ENCODE peak calls at places on chromosome 20, in seven cellular contexts. K is coronary artery, C is adrenal gland, F is transverse colon, I is GM13976, A is thyroid gland, E is mucosa of descending colon. O is an unnamed sample.

GRCh38 chr20:63830821-63831593 is at the start of gene ZBTB46:
- DNase-seq in C (peak; percentile 58), E (peak; percentile 76), K (no peak), A (peak; percentile 58), I (peak; percentile 96), F (peak; percentile 66), O (no peak)

GRCh38 chr20:58852559-58853271 is at the start of gene GNAS:
- DNase-seq in F (peak; percentile 62), C (peak; percentile 43), I (peak; percentile 69), A (peak; percentile 58), K (no peak), E (peak; percentile 76), O (peak; percentile 69)

GRCh38 chr20:13649548-13649947 is 10.8 kb upstream of the TASP1 start:
- DNase-seq in K (no peak), F (peak; percentile 17), A (no peak), E (peak; percentile 51), I (no peak), C (no peak), O (no peak)

GRCh38 chr20:34907616-34908469 is 31.4 kb downstream of the ACSS2 start:
- DNase-seq in A (peak; percentile 47), C (peak; percentile 86), K (no peak), F (peak; percentile 68), E (peak; percentile 76), I (no peak), O (no peak)

GRCh38 chr20:58853976-58854637 is 1.6 kb downstream of the GNAS start:
- DNase-seq in K (no peak), F (no peak), E (no peak), A (no peak), I (no peak), C (no peak), O (no peak)

GRCh38 chr20:56788041-56788670 is 159.1 kb downstream of the TFAP2C start:
- DNase-seq in I (no peak), C (peak; percentile 78), E (no peak), K (no peak), A (no peak), F (peak; percentile 17), O (no peak)

GRCh38 chr20:4544765-4545164 is 176.9 kb upstream of the PRND start:
- DNase-seq in K (no peak), I (no peak), A (no peak), F (no peak), C (no peak), E (no peak), O (no peak)

GRCh38 chr20:19077370-19078220 is 134.8 kb upstream of the SLC24A3 start:
- DNase-seq in F (no peak), A (no peak), E (no peak), C (no peak), I (no peak), K (no peak), O (no peak)

GRCh38 chr20:61577065-61577464 is 325.0 kb downstream of the CDH4 start:
- DNase-seq in E (no peak), I (no peak), K (no peak), C (no peak), F (no peak), A (no peak), O (no peak)

GRCh38 chr20:57175397-57176010 is 90.9 kb downstream of the BMP7 start:
- DNase-seq in E (no peak), K (no peak), F (no peak), C (no peak), A (no peak), I (no peak), O (no peak)

GRCh38 chr20:10216146-10216741 is 2.4 kb upstream of the SNAP25 start:
- DNase-seq in I (peak; percentile 5), A (no peak), C (no peak), F (no peak), E (no peak), K (no peak), O (no peak)

GRCh38 chr20:9408422-9409300 is 105.7 kb upstream of the LAMP5 start:
- DNase-seq in A (no peak), F (no peak), C (no peak), E (no peak), I (no peak), K (no peak), O (no peak)

GRCh38 chr20:19577692-19578091 is 180.4 kb upstream of the RIN2 start:
- DNase-seq in I (no peak), F (no peak), K (no peak), E (no peak), A (no peak), C (no peak), O (no peak)

GRCh38 chr20:49024220-49024619 is 21.9 kb upstream of the CSE1L start:
- DNase-seq in C (no peak), F (no peak), E (no peak), K (no peak), I (no peak), A (no peak), O (no peak)

GRCh38 chr20:57835462-57836455 is 125.9 kb upstream of the PMEPA1 start:
- DNase-seq in F (no peak), E (no peak), A (no peak), K (no peak), I (peak; percentile 17), C (no peak), O (no peak)

GRCh38 chr20:18717062-18717461 is 96.5 kb upstream of the SCP2D1 start:
- DNase-seq in C (no peak), F (no peak), K (no peak), I (no peak), E (no peak), A (no peak), O (no peak)

GRCh38 chr20:25063981-25064380 is 6.0 kb upstream of the ACSS1 start:
- DNase-seq in C (no peak), A (no peak), K (no peak), F (peak; percentile 3), I (no peak), E (no peak), O (no peak)
- TF ChIP-seq CTCF in C (no peak), A (no peak), K (no peak), F (no peak), I (no peak), E (no peak), O (no peak)

GRCh38 chr20:32891926-32892660 is 33.4 kb downstream of the EFCAB8 start:
- DNase-seq in K (no peak), A (no peak), I (peak; percentile 22), C (no peak), F (no peak), E (no peak), O (no peak)

GRCh38 chr20:32894711-32895355 is 36.1 kb downstream of the EFCAB8 start:
- DNase-seq in E (no peak), A (no peak), C (no peak), I (no peak), K (no peak), F (no peak), O (no peak)

GRCh38 chr20:32891491-32891890 is 32.8 kb downstream of the EFCAB8 start:
- DNase-seq in C (no peak), K (no peak), F (no peak), I (no peak), A (no peak), E (no peak), O (no peak)

GRCh38 chr20:32893263-32893877 is 34.6 kb downstream of the EFCAB8 start:
- DNase-seq in F (no peak), K (no peak), A (no peak), I (no peak), E (no peak), C (no peak), O (no peak)

DNA sequence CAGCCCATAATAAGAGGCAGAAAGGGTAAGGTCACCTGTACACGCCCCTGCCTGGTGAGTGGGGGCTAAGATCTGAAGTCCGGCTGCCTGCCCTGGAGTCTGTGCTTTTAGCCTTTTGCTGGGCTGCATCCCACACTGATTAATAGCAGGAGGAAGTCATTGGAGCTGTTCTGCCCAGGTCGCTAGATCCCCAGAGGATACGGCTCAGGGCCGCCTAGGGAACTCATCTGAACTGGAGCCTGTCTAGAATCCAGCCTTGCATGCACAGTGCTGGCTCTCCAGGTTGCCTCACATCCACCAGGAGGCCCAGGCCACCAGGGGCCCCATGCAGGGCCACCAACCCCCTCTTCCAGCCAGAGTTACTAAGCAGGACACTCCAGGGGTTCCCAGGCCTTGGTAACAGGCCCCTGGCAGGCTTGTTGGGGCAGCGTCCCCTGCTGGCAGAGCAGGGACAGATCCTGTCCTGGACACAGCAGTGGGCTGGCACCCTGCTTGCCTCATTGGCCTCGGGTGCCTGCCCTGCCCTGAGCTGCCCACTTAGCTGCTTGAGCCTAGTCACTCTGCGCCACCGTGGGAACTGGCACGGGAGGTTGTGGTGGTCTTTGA is 35.3 kb downstream of the EFCAB8 start:
- DNase-seq in C (peak; percentile 28), K (no peak), E (peak; percentile 3), I (peak; percentile 68), F (no peak), A (peak; percentile 43), O (peak; percentile 22)
- TF ChIP-seq CTCF in C (peak; percentile 41), K (no peak), E (no peak), I (peak; percentile 52), F (peak; percentile 16), A (peak; percentile 28), O (peak; percentile 13)

GRCh38 chr20:38165089-38165965 is at the start of gene TGM2:
- DNase-seq in K (peak; percentile 91), E (peak; percentile 73), C (peak; percentile 87), I (peak; percentile 90), A (peak; percentile 73), F (peak; percentile 85), O (peak; percentile 58)

GRCh38 chr20:38166707-38167233 is 1.7 kb upstream of the TGM2 start:
- DNase-seq in I (no peak), K (no peak), E (no peak), C (no peak), A (no peak), F (no peak), O (no peak)

GRCh38 chr20:38164624-38165088 is 414 bp downstream of the TGM2 start:
- DNase-seq in F (no peak), A (no peak), I (no peak), E (peak; percentile 10), K (peak; percentile 77), C (no peak), O (no peak)

GRCh38 chr20:38167466-38167850 is 2.4 kb upstream of the TGM2 start:
- DNase-seq in F (no peak), C (no peak), K (peak; percentile 71), E (no peak), I (no peak), A (no peak), O (no peak)

DNA sequence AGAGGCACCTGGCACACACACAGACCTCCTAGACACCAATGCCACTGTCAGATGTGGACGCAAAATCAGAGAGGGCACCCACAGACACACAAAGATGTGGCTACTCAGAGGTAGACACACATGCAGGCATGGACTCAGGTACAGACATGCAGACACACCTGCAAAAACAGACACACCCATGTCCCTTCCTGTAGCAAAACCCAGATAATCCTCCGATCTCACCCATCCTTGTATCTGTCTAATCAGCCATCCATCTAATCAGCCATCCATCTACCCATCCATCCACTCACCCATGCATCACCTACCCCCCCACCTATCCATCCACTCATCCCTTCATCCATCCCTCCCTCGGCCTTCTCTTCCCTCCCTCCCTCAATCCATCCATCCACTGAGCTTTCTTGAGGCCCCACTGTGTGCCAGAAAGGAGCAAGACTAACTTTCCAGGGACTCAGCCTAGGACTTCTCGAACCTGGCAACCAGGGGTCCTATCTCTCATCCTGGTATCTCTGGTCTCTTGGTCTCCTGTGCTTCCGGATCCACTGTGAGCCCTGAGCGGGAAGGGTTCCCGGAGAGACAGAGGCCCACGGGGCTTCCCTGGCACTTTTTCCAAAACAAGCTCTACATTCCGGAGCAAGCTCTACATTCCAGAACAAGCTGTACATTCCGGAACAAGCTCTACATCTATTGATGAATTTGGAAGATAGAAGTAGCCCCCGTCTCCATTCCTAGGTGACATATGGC is 1.1 kb upstream of the TGM2 start:
- DNase-seq in C (no peak), I (no peak), E (no peak), F (no peak), K (peak; percentile 71), A (no peak), O (no peak)
- TF ChIP-seq CTCF in C (no peak), I (no peak), E (no peak), F (no peak), K (no peak), A (no peak), O (no peak)

GRCh38 chr20:36235892-36236785 is at the start of gene AAR2:
- DNase-seq in A (peak; percentile 72), I (peak; percentile 85), K (peak; percentile 82), E (peak; percentile 81), F (peak; percentile 84), C (peak; percentile 81), O (peak; percentile 86)
- TF ChIP-seq CTCF in A (peak; percentile 17), I (no peak), K (no peak), E (no peak), F (no peak), C (peak; percentile 2), O (no peak)